ENCODE peak calls at places on chromosomes 5 and 9, in four cellular contexts. G, M, I and H are unnamed samples.

GRCh38 chr9:99398241-99398640 is 176.2 kb downstream of the SEC61B start:
- DNase-seq in M (no peak), I (no peak), G (no peak), H (no peak)

GRCh38 chr5:37071901-37072581 is 177.1 kb downstream of the CPLANE1 start:
- DNase-seq in I (no peak), M (no peak), G (peak; percentile 61), H (no peak)

GRCh38 chr9:136992819-136993369 is 672 bp downstream of the PAXX start:
- DNase-seq in I (no peak), G (no peak), M (no peak), H (no peak)

GRCh38 chr5:124755565-124755964 is 9.1 kb upstream of the ZNF608 start:
- DNase-seq in I (no peak), G (peak; percentile 21), M (peak; percentile 68), H (no peak)

GRCh38 chr9:95012035-95012708 is 285.7 kb downstream of the AOPEP start:
- DNase-seq in I (no peak), M (no peak), G (no peak), H (no peak)

GRCh38 chr5:124480964-124481363 is 265.5 kb downstream of the ZNF608 start:
- DNase-seq in G (no peak), M (no peak), I (no peak), H (no peak)

GRCh38 chr5:127867006-127867788 is 164.0 kb downstream of the CCDC192 start:
- DNase-seq in M (no peak), I (no peak), G (no peak), H (no peak)

GRCh38 chr9:21155501-21155900 is 11.0 kb downstream of the IFNA21 start:
- DNase-seq in I (no peak), M (no peak), G (no peak), H (no peak)

GRCh38 chr5:43141211-43141610 is 20.5 kb downstream of the ZNF131 start:
- DNase-seq in G (no peak), I (no peak), M (no peak), H (no peak)

GRCh38 chr9:89978185-89978584 is 373.4 kb downstream of the GADD45G start:
- DNase-seq in I (no peak), G (no peak), M (no peak), H (no peak)

GRCh38 chr5:14038341-14038959 is 94.0 kb upstream of the DNAH5 start:
- DNase-seq in I (no peak), M (no peak), G (peak; percentile 32), H (no peak)

GRCh38 chr9:114861273-114861672 is 55.4 kb upstream of the TNFSF15 start:
- DNase-seq in G (no peak), M (no peak), I (no peak), H (no peak)

GRCh38 chr5:40652441-40653220 is 27.1 kb upstream of the PTGER4 start:
- DNase-seq in M (no peak), G (no peak), I (no peak), H (no peak)

GRCh38 chr9:116859763-116860162 is 172.7 kb downstream of the TRIM32 start:
- DNase-seq in I (no peak), G (no peak), M (no peak), H (no peak)

GRCh38 chr5:60287174-60287771 is 393.7 kb upstream of the PDE4D start:
- DNase-seq in M (peak; percentile 34), G (peak; percentile 69), I (no peak), H (peak; percentile 73)

GRCh38 chr9:27362447-27363210 is 65.7 kb upstream of the EQTN start:
- DNase-seq in M (no peak), G (no peak), I (no peak), H (no peak)

DNA sequence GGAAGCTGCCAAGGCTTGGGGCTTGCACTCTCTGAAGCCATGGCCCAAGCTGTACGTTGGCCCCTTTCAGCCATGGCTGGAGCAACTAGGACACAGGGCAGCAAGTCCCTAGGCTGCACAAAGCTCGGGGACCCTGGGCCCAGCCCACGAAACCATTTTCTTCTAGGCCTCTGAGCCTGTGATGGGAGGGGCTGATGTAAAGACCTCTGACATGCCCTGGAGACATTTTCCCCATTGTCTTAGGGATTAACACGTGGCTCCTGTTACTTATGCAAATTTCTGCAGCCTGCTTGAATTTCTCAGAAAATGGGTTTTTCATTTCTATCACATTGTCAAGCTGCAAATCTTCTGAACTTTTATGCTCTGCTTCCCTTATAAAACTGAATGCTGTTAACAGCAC is 83.0 kb upstream of the DAP start:
- DNase-seq in I (no peak), G (no peak), M (no peak), H (no peak)
- TF ChIP-seq MAX in I (no peak), G (no peak), M (no peak), H (no peak)

DNA sequence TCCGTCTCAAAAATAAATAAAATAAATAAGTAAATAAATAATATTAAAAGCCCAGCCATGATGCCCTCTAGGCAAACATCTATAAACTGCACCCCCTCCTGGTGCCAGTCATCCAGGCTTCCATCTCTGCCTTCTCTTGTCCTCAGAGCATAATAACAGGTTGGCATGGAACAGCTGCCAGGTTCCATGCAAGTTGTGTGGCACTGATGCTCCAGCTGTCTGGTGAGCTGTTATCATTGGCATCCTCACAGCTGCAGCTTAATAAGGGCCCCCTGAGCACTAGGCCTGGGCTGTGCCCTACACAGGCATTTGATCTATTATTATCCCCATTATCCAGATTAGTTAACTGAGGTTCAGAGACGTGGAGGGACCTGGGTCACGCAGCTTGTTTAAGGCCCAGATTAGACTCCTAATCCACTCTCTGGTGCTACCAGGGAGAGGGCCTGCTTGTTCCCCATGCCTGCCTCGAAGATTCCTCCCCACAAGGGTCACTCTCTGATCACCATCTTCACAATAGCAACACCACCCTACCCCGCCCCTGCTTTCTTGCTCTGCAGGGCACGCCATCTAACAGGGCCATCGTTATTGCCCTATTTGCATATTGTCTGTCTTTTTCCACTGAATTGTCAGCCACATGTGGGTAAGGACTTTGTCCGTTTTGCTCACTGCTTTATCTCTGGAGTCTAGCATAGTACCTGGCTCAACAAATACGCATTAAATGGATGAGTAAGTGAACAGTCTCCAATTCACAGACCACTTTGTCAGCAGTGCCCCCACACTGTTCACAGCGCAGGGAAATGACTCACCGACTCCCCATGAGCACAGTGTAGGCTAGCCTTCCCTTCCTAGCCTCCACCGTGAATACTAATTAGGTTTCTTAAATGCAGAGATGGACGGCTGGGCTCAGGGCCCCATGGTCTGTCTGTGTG is 1.5 kb upstream of the DNM1 start:
- DNase-seq in G (peak; percentile 32), M (no peak), I (no peak), H (no peak)
- TF ChIP-seq CREM in G (no peak), M (no peak), I (no peak), H (no peak)

DNA sequence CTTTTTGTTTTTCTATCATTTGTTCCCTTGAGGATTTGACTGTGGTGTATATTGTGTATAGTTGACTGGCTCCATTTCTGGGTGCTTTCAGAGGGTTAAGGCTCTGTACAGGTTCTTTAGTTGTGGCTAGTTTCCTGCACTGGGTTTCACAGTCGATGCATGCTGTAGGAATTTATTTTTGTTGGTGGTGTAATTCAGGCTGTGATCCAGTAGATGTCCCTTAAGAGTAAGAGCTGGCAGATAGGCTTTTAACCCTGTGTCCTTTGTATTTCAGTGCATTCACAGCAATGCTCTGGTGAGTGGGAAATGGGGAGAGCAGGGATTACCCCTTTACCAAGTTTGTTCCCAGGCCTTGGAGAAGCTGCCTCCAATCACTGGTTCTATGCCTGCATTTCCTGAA is 112.9 kb downstream of the SPATA31D1 start:
- DNase-seq in G (peak; percentile 2), M (no peak), I (no peak), H (no peak)
- TF ChIP-seq CTCF in G (peak; percentile 35), M (no peak), I (no peak), H (no peak)

DNA sequence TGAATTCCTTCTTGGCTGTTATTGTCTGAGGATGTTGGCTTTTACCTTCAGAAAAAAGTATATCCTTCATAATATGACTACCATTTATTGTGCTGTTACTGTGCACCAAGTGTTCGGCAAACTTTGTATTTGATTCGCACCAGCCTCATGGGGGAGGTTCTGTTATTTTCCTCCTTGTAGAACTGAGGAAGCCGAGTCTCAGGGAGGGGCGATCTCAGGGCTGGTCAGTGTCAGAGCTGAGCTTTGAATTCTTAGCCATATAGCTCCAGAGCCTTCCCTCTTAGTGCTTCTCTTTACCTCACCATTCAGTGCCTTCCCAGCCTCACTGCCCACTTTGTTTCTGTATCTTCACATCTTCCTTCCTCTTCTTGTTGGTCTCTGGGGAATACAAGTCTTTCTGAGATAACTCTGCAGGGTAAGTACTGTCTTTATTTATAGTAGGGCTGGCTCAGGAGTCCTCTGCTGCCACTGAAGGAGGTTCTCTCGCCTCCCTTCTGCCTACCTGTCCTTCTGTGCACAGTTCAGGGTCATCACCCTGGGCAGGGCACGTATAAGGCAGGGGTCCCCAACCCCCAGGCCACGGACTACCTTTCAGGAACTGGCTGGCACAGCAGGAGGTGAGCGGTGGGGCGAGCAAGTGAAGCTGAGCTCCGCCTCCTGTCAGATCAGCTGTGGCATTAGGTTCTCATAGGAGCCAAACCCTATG is 48.4 kb downstream of the GALNT10 start:
- DNase-seq in M (no peak), I (peak; percentile 63), G (no peak), H (peak; percentile 53)
- TF ChIP-seq MAX in M (no peak), I (no peak), G (no peak), H (no peak)

GRCh38 chr9:128143409-128144238 is 5.6 kb upstream of the LCN2 start:
- DNase-seq in M (peak; percentile 47), G (no peak), I (no peak), H (no peak)
- TF ChIP-seq CREM in M (no peak), G (no peak), I (no peak), H (no peak)

GRCh38 chr9:19677929-19678328 is 110.9 kb downstream of the SLC24A2 start:
- DNase-seq in M (no peak), I (no peak), G (no peak), H (no peak)
- TF ChIP-seq CTCF in M (no peak), I (no peak), G (no peak), H (no peak)

DNA sequence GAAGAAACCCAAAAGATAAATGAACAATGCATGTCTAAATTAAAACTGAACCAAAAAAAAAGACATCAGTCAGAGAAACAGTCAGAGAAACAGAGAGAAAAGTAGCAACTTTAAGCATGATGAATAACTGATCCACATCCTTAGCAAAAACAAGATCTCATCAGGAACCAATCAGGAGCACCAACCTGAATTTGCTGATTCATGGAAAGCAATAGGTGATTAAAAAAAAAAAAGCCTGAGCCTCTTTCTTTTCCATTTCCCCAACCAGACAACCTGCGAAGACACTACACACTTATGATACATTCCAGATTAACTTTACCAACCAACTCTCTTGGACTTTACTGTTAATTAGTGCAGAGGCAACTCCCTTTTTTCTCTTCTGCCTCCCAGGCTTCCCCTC is 112.7 kb upstream of the TAS2R1 start:
- DNase-seq in I (no peak), G (no peak), M (no peak), H (no peak)
- TF ChIP-seq MAX in I (no peak), G (no peak), M (no peak), H (no peak)